ENCODE peak calls at places on chromosomes 7 and 10, in ten cellular contexts. Z is GM23338, M is psoas muscle, X is mucosa of descending colon, A is fibroblast of lung, D is A549, K is choroid plexus epithelial cell, P is adrenal gland, Q is body of pancreas, B is colonic mucosa. U is an unnamed sample.

GRCh38 chr10:88193018-88193417 is 329.6 kb downstream of the PTEN start:
- DNase-seq in Z (no peak), M (no peak), X (no peak), A (no peak), D (no peak), K (no peak), P (no peak), Q (no peak), B (no peak), U (no peak)

GRCh38 chr7:39310699-39311098 is 255.5 kb upstream of the YAE1 start:
- DNase-seq in Z (peak), M (no peak), X (no peak), A (no peak), D (no peak), K (no peak), P (no peak), Q (no peak), B (no peak), U (no peak)

GRCh38 chr10:5526691-5527331 is 2.0 kb downstream of the CALML3 start:
- DNase-seq in Z (no peak), M (no peak), X (no peak), A (no peak), D (no peak), K (no peak), P (no peak), Q (no peak), B (no peak), U (peak)

GRCh38 chr7:11768263-11768662 is 63.7 kb downstream of the THSD7A start:
- DNase-seq in Z (no peak), M (no peak), X (no peak), A (no peak), D (no peak), K (no peak), P (no peak), Q (no peak), B (no peak), U (no peak)

GRCh38 chr7:44222776-44223261 is 22.0 kb downstream of the YKT6 start:
- DNase-seq in Z (no peak), M (peak), X (no peak), A (no peak), D (no peak), K (no peak), P (no peak), Q (no peak), B (no peak), U (no peak)

GRCh38 chr10:1411956-1412355 is 325.4 kb downstream of the ADARB2 start:
- DNase-seq in Z (no peak), M (no peak), X (no peak), A (no peak), D (no peak), K (no peak), P (no peak), Q (no peak), B (no peak), U (no peak)

GRCh38 chr10:97643586-97643985 is 3.1 kb downstream of the PI4K2A start:
- DNase-seq in Z (no peak), M (no peak), X (no peak), A (no peak), D (no peak), K (no peak), P (no peak), Q (no peak), B (no peak), U (no peak)

GRCh38 chr10:100968037-100968736 is 1.1 kb upstream of the SEMA4G start:
- DNase-seq in Z (no peak), M (no peak), X (no peak), A (no peak), D (no peak), K (no peak), P (no peak), Q (no peak), B (peak), U (no peak)

GRCh38 chr7:129845178-129845971 is 107.4 kb downstream of the UBE2H start:
- DNase-seq in Z (no peak), M (no peak), X (no peak), A (peak), D (no peak), K (peak), P (no peak), Q (no peak), B (no peak), U (no peak)

GRCh38 chr7:13833872-13834271 is 155.6 kb downstream of the ETV1 start:
- DNase-seq in Z (no peak), M (no peak), X (no peak), A (no peak), D (no peak), K (no peak), P (no peak), Q (no peak), B (no peak), U (no peak)

GRCh38 chr10:132492323-132493035 is 45.1 kb upstream of the INPP5A start:
- DNase-seq in Z (no peak), M (peak), X (no peak), A (peak), D (no peak), K (peak), P (no peak), Q (peak), B (no peak), U (no peak)

GRCh38 chr7:134535272-134535918 is 8.0 kb downstream of the AKR1B10 start:
- DNase-seq in Z (no peak), M (no peak), X (no peak), A (no peak), D (no peak), K (no peak), P (no peak), Q (no peak), B (no peak), U (no peak)

GRCh38 chr7:129777993-129778769 is 166.7 kb downstream of the NRF1 start:
- DNase-seq in Z (no peak), M (no peak), X (no peak), A (no peak), D (no peak), K (no peak), P (no peak), Q (no peak), B (no peak), U (no peak)

GRCh38 chr7:105139381-105139780 is 125.4 kb downstream of the KMT2E start:
- DNase-seq in Z (no peak), M (no peak), X (no peak), A (no peak), D (no peak), K (no peak), P (no peak), Q (no peak), B (no peak), U (no peak)

GRCh38 chr10:103504181-103504783 is 10.8 kb downstream of the NEURL1 start:
- DNase-seq in Z (no peak), M (no peak), X (no peak), A (peak), D (peak), K (peak), P (peak), Q (peak), B (no peak), U (no peak)

GRCh38 chr7:94028768-94029167 is 24.6 kb upstream of the BET1 start:
- DNase-seq in Z (no peak), M (no peak), X (no peak), A (peak), D (no peak), K (peak), P (no peak), Q (no peak), B (no peak), U (no peak)

GRCh38 chr10:63819753-63820347 is 298.6 kb downstream of the REEP3 start:
- DNase-seq in Z (peak), M (peak), X (peak), A (peak), D (peak), K (peak), P (peak), Q (peak), B (peak), U (peak)

GRCh38 chr10:133123746-133124356 is 36.1 kb downstream of the ADGRA1 start:
- DNase-seq in Z (no peak), M (peak), X (no peak), A (no peak), D (no peak), K (no peak), P (no peak), Q (no peak), B (no peak), U (no peak)

GRCh38 chr10:121608669-121609190 is 10.5 kb upstream of the FGFR2 start:
- DNase-seq in Z (peak), M (peak), X (peak), A (no peak), D (peak), K (no peak), P (peak), Q (peak), B (peak), U (no peak)
- TF ChIP-seq CTCF in Z (peak), M (peak), X (peak), A (peak), D (peak), K (peak), P (peak), Q (peak), B (peak), U (peak)

DNA sequence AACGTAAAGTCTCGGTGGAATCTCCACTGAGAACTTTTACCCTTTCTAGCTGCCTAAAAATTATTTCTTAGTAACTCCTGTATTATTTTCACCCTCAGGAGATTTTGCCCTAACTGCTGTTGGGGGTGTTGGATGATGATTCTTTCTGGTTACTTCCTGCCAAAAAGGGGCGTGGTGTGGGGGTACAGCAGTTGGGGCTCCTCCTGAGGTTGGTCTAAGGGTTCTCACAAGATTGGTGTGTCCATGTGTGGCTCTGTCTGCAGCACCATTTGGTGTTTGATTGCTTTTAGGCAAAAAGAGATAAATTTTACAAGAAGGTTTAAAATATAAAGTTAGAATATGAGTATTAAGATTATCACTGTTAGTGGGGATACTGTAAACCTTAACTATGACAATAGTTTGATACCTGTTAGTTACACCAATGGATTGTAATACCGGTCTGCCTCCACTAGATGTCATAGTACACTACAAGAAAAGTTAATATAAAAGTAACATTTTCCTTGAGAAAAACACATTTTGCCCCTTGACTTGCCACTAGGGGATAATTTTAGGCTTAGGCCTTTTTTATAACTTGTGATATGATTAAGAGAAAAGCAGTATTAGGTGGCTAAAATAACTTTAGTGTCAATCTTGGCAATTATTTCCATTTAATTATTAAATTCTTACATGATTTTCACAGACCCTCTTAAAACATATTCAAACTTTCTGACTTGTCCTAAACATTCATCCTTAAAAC is 928.7 kb downstream of the IPMK start:
- DNase-seq in Z (peak), M (no peak), X (peak), A (peak), D (peak), K (peak), P (peak), Q (no peak), B (no peak), U (no peak)
- TF ChIP-seq CTCF in Z (peak), M (peak), X (peak), A (peak), D (peak), K (peak), P (peak), Q (peak), B (peak), U (peak)

DNA sequence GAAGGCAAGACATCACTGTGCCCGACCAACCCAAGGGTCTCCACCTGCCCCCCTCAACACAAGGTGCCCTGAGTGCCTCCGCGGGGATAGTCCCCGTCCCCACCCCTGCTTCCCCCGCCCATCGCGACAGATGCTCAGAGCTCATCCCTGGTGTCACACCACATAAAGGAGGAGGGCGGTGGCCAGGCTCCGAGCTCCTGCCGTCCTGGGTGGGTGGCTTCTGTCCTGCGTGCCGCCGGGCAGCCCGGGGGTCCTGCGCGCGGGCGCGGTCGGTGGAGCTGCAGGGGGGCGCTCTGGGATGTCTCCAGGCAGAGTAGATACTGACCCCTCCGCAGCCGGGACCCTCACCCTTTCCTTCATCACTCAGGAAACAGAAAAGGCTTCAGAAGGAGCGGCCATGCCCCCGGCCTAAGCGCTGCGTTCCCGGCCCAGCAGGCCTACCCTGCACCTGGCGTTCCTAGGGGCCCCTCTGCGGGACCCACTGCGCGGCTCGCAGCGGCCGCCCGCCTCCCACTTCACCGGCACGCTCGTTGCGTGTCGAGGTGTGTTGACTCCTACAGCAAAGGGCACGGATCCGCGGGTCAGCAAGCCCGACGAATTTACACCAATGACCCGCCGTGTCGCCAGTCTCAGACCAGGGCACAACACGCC is 53.4 kb downstream of the ALOX5 start:
- DNase-seq in Z (no peak), M (no peak), X (no peak), A (no peak), D (no peak), K (no peak), P (no peak), Q (no peak), B (no peak), U (no peak)
- TF ChIP-seq CTCF in Z (no peak), M (no peak), X (no peak), A (no peak), D (no peak), K (no peak), P (no peak), Q (no peak), B (no peak), U (no peak)

DNA sequence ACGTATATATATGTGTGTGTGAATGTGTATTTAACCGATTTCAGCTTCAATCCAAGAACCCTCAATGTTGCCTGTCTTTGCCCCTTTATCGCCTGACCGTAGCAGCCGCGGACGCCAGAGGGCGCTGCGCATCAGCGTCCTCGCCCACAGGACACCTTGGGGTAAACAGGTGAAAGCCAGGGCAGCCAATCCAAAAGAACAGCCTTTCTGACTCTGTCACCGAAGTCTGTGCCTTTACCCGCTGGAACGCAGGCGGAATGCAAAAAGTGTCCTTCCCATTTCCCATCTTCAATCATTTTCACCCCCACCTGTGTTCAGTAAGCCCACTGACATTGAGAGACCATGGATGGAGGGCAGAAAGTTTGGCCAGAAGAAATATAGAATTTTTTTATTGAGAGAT is 3.6 kb downstream of the NXPH1 start:
- DNase-seq in Z (peak), M (no peak), X (peak), A (peak), D (peak), K (peak), P (peak), Q (peak), B (peak), U (no peak)
- TF ChIP-seq CTCF in Z (peak), M (peak), X (peak), A (no peak), D (peak), K (peak), P (peak), Q (peak), B (peak), U (no peak)

DNA sequence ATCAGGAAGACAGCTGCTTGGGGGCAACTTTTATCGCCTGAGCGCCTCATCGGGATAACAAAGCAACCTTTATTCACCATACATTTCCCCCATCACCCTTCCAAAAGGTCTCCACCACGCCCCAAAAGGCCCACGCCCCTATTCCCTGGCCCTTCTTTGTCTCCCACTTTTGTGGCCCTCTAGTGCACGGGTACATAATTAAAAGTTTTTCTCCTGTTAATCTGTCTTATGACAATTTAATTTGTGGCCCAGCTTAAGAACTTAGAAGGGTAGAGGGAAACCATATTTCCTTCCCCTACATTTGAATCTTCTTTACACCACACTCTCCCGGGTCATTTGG is 643 bp downstream of the RP9 start:
- DNase-seq in Z (peak), M (no peak), X (peak), A (peak), D (peak), K (no peak), P (no peak), Q (no peak), B (peak), U (no peak)
- TF ChIP-seq CTCF in Z (no peak), M (no peak), X (no peak), A (no peak), D (no peak), K (peak), P (no peak), Q (no peak), B (no peak), U (no peak)

DNA sequence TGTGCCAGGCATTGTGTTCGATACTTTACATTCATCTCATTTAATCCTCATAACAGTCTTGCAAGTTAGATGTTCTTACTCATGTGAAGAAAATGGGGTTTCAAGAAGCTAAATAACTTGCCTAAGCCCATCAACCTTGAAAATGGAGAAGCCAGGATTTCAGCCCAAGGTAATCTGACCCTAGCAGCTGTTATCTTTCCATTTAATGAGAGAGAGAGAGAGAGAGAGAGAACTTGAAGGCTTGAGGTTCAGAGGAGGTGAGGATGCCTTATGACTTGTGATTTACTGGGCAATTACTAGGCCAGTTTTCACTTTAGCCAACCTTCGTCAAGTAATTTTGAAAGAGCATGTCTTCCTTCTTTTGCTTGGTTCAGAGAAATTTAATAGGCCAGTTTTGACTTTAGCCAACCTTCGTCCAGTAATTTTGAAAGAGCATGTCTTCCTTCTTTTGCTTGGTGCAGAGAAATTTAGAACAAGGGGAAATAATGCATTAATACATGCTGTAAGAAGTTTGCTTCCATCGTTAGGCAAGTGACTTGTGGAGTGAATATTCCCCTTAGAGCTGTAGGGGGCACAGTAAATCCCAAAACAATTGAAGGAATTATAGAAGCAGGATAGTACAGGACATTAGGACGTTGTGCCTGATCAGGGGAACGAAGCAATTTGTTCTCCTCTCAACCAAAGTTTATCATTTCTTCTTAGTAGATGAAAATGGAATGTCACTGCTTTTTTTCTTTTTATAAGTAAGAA is 143.0 kb upstream of the BMPER start:
- DNase-seq in Z (no peak), M (no peak), X (no peak), A (no peak), D (no peak), K (no peak), P (no peak), Q (no peak), B (no peak), U (no peak)
- TF ChIP-seq CTCF in Z (peak), M (no peak), X (no peak), A (no peak), D (no peak), K (peak), P (no peak), Q (no peak), B (no peak), U (no peak)